ENCODE peak calls at places on chromosome 3, in ten cellular contexts. F is CD8-positive, alpha-beta memory T cell; M is WTC11; V is natural killer cell; I is HEK293T; W is AG09309; J is memory B cell; A is H1; B is NCI-H1092 treated with DMSO at 0.1 percent for 48 hours; G is stimulated activated CD8-positive, alpha-beta memory T cell treated with anti-CD3 and anti-CD28 coated beads, Interleukin-7, amount 100 ng/mL, for 4 hours. P is an unnamed sample.

GRCh38 chr3:89434621-89435380 is 327.4 kb downstream of the EPHA3 start:
- DNase-seq in A (no peak), F (no peak), J (no peak), B (no peak), G (no peak), W (no peak), M (no peak), V (no peak), I (no peak), P (no peak)

GRCh38 chr3:197165890-197166289 is 132.5 kb downstream of the DLG1 start:
- DNase-seq in M (no peak), I (no peak), V (no peak), J (no peak), F (no peak), G (no peak), A (no peak), B (no peak), W (no peak), P (no peak)

GRCh38 chr3:45907769-45908705 is 21.7 kb downstream of the CCR9 start:
- DNase-seq in W (peak), F (no peak), A (no peak), I (no peak), J (no peak), M (no peak), G (no peak), V (no peak), B (no peak), P (no peak)

GRCh38 chr3:109325109-109325508 is 8.8 kb upstream of the DPPA2 start:
- DNase-seq in V (no peak), I (no peak), J (no peak), M (no peak), B (no peak), A (peak), W (no peak), F (no peak), G (no peak), P (no peak)

GRCh38 chr3:66297917-66298316 is 77.1 kb downstream of the SLC25A26 start:
- DNase-seq in W (no peak), B (no peak), A (no peak), M (no peak), F (no peak), I (no peak), G (no peak), V (no peak), J (no peak), P (no peak)

GRCh38 chr3:56724580-56725142 is 41.6 kb upstream of the TASOR start:
- DNase-seq in M (no peak), A (no peak), J (no peak), W (no peak), I (no peak), F (no peak), B (no peak), V (no peak), G (no peak), P (no peak)

GRCh38 chr3:196688349-196688748 is 23.7 kb downstream of the CEP19 start:
- DNase-seq in W (peak), M (no peak), B (peak), G (no peak), F (no peak), J (no peak), I (no peak), A (no peak), V (no peak), P (no peak)

GRCh38 chr3:120224249-120224648 is 60.8 kb downstream of the GPR156 start:
- DNase-seq in F (no peak), A (no peak), G (no peak), V (no peak), J (no peak), I (no peak), M (no peak), B (no peak), W (no peak), P (no peak)

GRCh38 chr3:36220189-36220588 is 160.1 kb upstream of the STAC start:
- DNase-seq in F (no peak), J (no peak), G (no peak), B (no peak), W (no peak), A (no peak), I (no peak), M (no peak), V (no peak), P (no peak)

GRCh38 chr3:128844502-128844901 is 34.9 kb upstream of the ACAD9 start:
- DNase-seq in J (no peak), V (no peak), W (no peak), I (no peak), A (no peak), B (no peak), F (no peak), M (no peak), G (no peak), P (no peak)

GRCh38 chr3:78161736-78162135 is 1121.8 kb downstream of the ROBO2 start:
- DNase-seq in V (no peak), I (no peak), F (no peak), W (no peak), M (no peak), J (no peak), A (no peak), G (no peak), B (no peak), P (no peak)

GRCh38 chr3:188316021-188316722 is 162.2 kb downstream of the LPP start:
- DNase-seq in A (no peak), I (no peak), W (no peak), V (no peak), G (no peak), F (no peak), J (no peak), B (no peak), M (no peak), P (no peak)

GRCh38 chr3:100556656-100557310 is 52.6 kb upstream of the ADGRG7 start:
- DNase-seq in G (no peak), M (no peak), A (no peak), W (no peak), F (no peak), B (no peak), J (no peak), I (no peak), V (no peak), P (no peak)

GRCh38 chr3:32456429-32457130 is 46.1 kb downstream of the CMTM6 start:
- DNase-seq in J (no peak), B (no peak), W (no peak), F (no peak), I (no peak), G (no peak), A (peak), V (no peak), M (no peak), P (no peak)